ENCODE peak calls at places on chromosomes 6 and 20, in nine cellular contexts. I is ovary, H is HepG2, O is transverse colon, P is stomach, W is A549, Z is upper lobe of left lung, V is body of pancreas, F is HCT116. U is an unnamed sample.

GRCh38 chr6:142732790-142733189 is 212.2 kb downstream of the HIVEP2 start:
- DNase-seq in I (no peak), H (no peak), O (no peak), P (no peak), W (no peak), Z (no peak), V (no peak), F (no peak), U (no peak)

GRCh38 chr20:63653041-63653973 is at the start of gene STMN3:
- DNase-seq in I (peak), H (peak), O (peak), P (peak), W (peak), Z (peak), V (peak), F (peak), U (peak)

GRCh38 chr20:59895908-59896307 is 37.5 kb downstream of the SYCP2 start:
- DNase-seq in I (no peak), H (no peak), O (no peak), P (no peak), W (no peak), Z (no peak), V (no peak), F (no peak), U (no peak)

GRCh38 chr20:57619053-57619831 is 984 bp downstream of the ZBP1 start:
- DNase-seq in I (no peak), H (no peak), O (peak), P (peak), W (no peak), Z (peak), V (no peak), F (no peak), U (no peak)

GRCh38 chr20:21520702-21521595 is 7.1 kb upstream of the NKX2-2 start:
- DNase-seq in I (no peak), H (no peak), O (no peak), P (no peak), W (no peak), Z (peak), V (no peak), F (no peak), U (no peak)

GRCh38 chr20:48647873-48648272 is 179.9 kb downstream of the PREX1 start:
- DNase-seq in I (no peak), H (no peak), O (no peak), P (no peak), W (no peak), Z (no peak), V (no peak), F (no peak), U (no peak)

GRCh38 chr6:71473908-71474307 is 185.3 kb downstream of the OGFRL1 start:
- DNase-seq in I (no peak), H (no peak), O (peak), P (no peak), W (no peak), Z (no peak), V (peak), F (no peak), U (no peak)

GRCh38 chr20:49207071-49207470 is 12.1 kb upstream of the DDX27 start:
- DNase-seq in I (no peak), H (peak), O (no peak), P (no peak), W (no peak), Z (no peak), V (no peak), F (no peak), U (peak)

GRCh38 chr6:160975111-160975510 is 16.5 kb upstream of the MAP3K4 start:
- DNase-seq in I (no peak), H (no peak), O (no peak), P (no peak), W (no peak), Z (no peak), V (no peak), F (no peak), U (no peak)

GRCh38 chr20:32820698-32821378 is 1.1 kb downstream of the MAPRE1 start:
- DNase-seq in I (peak), H (no peak), O (peak), P (no peak), W (no peak), Z (no peak), V (no peak), F (no peak), U (no peak)

GRCh38 chr6:93419304-93420162 is at the start of gene EPHA7:
- DNase-seq in I (peak), H (no peak), O (peak), P (peak), W (peak), Z (peak), V (peak), F (no peak), U (peak)

GRCh38 chr20:54340667-54341081 is 132.8 kb downstream of the PFDN4 start:
- DNase-seq in I (no peak), H (no peak), O (no peak), P (no peak), W (no peak), Z (no peak), V (no peak), F (no peak), U (no peak)

GRCh38 chr20:38447931-38448675 is 13.0 kb upstream of the SNHG17 start:
- DNase-seq in I (no peak), H (peak), O (no peak), P (no peak), W (no peak), Z (no peak), V (no peak), F (no peak), U (peak)

GRCh38 chr20:38445901-38446425 is 10.8 kb upstream of the SNHG17 start:
- DNase-seq in I (no peak), H (no peak), O (no peak), P (no peak), W (no peak), Z (no peak), V (no peak), F (no peak), U (no peak)

GRCh38 chr20:38445402-38445801 is 10.3 kb upstream of the SNHG17 start:
- DNase-seq in I (no peak), H (no peak), O (no peak), P (no peak), W (no peak), Z (no peak), V (no peak), F (no peak), U (no peak)

GRCh38 chr20:38447251-38447661 is 12.1 kb upstream of the SNHG17 start:
- DNase-seq in I (no peak), H (no peak), O (peak), P (no peak), W (no peak), Z (no peak), V (no peak), F (no peak), U (no peak)

GRCh38 chr20:38446441-38447209 is 11.5 kb upstream of the SNHG17 start:
- DNase-seq in I (peak), H (peak), O (peak), P (peak), W (peak), Z (peak), V (peak), F (peak), U (peak)
- TF ChIP-seq POLR2A in I (peak), H (peak), O (peak), P (no peak), W (peak), Z (peak), V (peak), F (peak), U (peak)

GRCh38 chr20:23856226-23856625 is 23.3 kb downstream of the CST5 start:
- DNase-seq in I (no peak), H (no peak), O (no peak), P (no peak), W (no peak), Z (no peak), V (no peak), F (no peak), U (no peak)

GRCh38 chr20:23856736-23857135 is 22.8 kb downstream of the CST5 start:
- DNase-seq in I (no peak), H (no peak), O (no peak), P (no peak), W (no peak), Z (no peak), V (no peak), F (no peak), U (no peak)

DNA sequence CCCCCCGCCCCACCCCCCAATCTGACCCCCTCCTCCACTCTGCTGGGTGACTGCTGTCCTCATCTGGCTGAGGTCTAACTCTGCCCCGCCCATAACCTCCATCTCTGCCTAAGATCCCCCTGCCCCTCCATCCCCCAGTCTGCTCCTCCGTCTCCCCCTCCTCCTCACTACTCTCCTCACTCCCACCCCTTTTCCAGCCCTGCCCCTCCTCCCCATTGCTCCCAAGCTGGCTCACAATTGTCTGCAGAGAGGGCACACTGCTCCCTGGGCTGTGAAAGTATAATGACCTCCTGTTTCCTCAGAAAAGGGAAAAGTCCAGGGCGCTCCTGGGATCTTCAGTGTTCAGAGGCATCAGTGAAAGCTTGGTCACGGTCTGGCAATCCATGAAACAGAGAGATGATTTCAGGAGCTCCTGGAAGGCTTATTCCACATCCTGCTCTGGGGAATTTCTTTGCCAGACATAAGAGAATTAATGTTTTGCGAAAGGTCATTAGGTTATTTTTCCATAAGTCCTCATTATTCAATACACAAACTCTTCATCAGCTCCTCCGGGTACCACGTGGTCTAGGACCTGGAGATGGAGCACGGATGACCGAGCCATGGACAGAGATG is 21.5 kb downstream of the CST5 start:
- DNase-seq in I (no peak), H (no peak), O (no peak), P (no peak), W (no peak), Z (no peak), V (no peak), F (no peak), U (no peak)
- TF ChIP-seq POLR2A in I (no peak), H (no peak), O (no peak), P (no peak), W (no peak), Z (no peak), V (no peak), F (no peak), U (no peak)

DNA sequence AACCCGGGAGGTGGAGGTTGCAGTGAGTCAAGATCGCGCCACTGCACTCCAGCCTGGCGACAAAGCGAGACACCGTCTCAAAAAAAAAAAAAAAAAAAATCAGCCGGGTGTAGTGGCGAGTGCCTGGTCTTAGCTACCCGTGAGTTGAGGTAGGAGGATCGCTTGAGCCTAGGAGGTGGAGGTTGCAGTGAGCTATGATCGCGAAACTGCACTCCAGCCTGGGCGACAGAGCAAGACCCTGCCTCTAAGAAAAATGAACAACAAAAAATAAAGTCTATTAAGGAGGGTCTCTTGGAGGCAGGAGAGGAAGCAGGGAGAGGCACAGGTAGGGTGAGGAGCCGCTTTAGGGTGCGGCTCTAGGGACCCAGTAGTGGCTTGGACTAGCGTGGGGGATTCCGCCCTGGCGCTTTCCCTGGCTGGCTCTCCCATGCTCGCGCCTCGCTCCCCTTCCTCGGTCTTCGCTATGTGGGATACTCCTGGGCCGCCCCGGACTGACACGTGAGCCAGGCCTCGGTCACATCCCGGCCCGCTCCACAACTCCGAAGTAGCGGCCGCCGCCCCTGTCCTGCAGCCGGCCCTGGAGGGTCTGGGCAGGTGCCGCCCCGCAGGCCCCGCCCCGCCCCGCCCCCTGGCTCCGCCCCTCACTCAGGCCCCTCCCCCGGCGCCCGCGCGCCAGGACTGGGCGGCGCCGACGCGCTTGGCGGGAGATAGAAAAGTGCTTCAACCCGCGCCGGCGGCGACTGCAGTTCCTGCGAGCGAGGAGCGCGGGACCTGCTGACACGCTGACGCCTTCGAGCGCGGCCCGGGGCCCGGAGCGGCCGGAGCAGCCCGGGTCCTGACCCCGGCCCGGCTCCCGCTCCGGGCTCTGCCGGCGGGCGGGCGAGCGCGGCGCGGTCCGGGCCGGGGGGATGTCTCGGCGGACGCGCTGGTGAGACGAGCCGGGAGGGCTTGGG is at the start of gene MYBL2:
- DNase-seq in I (peak), H (peak), O (peak), P (peak), W (peak), Z (peak), V (peak), F (peak), U (peak)
- TF ChIP-seq POLR2A in I (no peak), H (peak), O (no peak), P (no peak), W (peak), Z (no peak), V (no peak), F (no peak), U (no peak)

DNA sequence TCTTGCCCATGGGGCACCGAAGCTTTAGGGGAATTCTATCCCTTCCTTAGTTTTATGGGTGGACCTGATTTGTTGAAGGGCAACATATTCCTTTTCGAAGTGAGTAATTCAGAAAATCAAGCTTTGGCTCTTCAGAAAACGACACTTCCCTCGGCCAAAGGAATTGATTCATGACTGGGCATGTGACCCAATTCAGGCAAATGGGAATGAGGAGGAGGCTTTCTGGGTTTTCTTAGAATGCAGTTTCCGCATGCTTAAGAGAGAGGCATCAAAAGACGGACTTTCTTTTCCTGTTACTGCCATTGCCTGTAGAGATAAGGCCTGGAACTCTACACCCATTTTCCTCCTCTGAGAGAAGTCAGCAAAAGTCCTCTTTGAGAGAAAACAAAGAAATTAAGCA is 179.5 kb downstream of the RFPL4B start:
- DNase-seq in I (no peak), H (no peak), O (no peak), P (no peak), W (no peak), Z (no peak), V (no peak), F (no peak), U (no peak)
- TF ChIP-seq POLR2A in I (no peak), H (no peak), O (no peak), P (no peak), W (no peak), Z (no peak), V (no peak), F (no peak), U (no peak)